ENCODE peak calls at places on chromosomes 13 and 19, in eight cellular contexts. P is SK-N-SH; T is heart left ventricle; I is BE2C; Y is H9; H is naive thymus-derived CD4-positive, alpha-beta T cell; Q is Panc1; F is body of pancreas. K is an unnamed sample.
A peak's percentile ranks its signal among the peaks of the same experiment; 100 is the strongest.

GRCh38 chr19:1401138-1401888 is at the start of gene GAMT:
- DNase-seq in P (peak; percentile 98), T (peak; percentile 79), I (peak; percentile 71), Y (no peak), H (peak; percentile 66), Q (no peak), F (peak; percentile 55), K (peak; percentile 47)

GRCh38 chr13:99393791-99394735 is 86.9 kb upstream of the GPR183 start:
- DNase-seq in P (no peak), T (no peak), I (no peak), Y (no peak), H (no peak), Q (no peak), F (no peak), K (no peak)

GRCh38 chr19:27733551-27734266 is 1479.2 kb downstream of the UQCRFS1 start:
- DNase-seq in P (no peak), T (no peak), I (no peak), Y (no peak), H (no peak), Q (no peak), F (no peak), K (no peak)

GRCh38 chr19:42471554-42472249 is 29.0 kb upstream of the CXCL17 start:
- DNase-seq in P (no peak), T (no peak), I (no peak), Y (peak; percentile 60), H (no peak), Q (no peak), F (no peak), K (no peak)

GRCh38 chr13:106003651-106004050 is 531.8 kb downstream of the EFNB2 start:
- DNase-seq in P (no peak), T (no peak), I (no peak), Y (no peak), H (no peak), Q (no peak), F (no peak), K (no peak)

GRCh38 chr19:18908917-18909619 is 10.1 kb downstream of the COPE start:
- DNase-seq in P (no peak), T (no peak), I (no peak), Y (no peak), H (no peak), Q (no peak), F (no peak), K (no peak)

GRCh38 chr19:27679905-27680304 is 1533.0 kb downstream of the UQCRFS1 start:
- DNase-seq in P (no peak), T (no peak), I (no peak), Y (peak; percentile 1), H (no peak), Q (no peak), F (no peak), K (no peak)

GRCh38 chr13:106083620-106084350 is 451.7 kb downstream of the EFNB2 start:
- DNase-seq in P (peak; percentile 18), T (no peak), I (peak; percentile 40), Y (peak; percentile 47), H (no peak), Q (no peak), F (peak; percentile 41), K (no peak)

GRCh38 chr19:20005741-20006140 is 33.6 kb downstream of the ZNF682 start:
- DNase-seq in P (no peak), T (no peak), I (no peak), Y (no peak), H (no peak), Q (no peak), F (no peak), K (no peak)
- H3K9me3 ChIP-seq in P (peaks cover 39% of the 10 kb centered on the region), T (peaks cover 35% of the 10 kb centered on the region), I (peaks cover 5% of the 10 kb centered on the region), Y (peaks cover 35% of the 10 kb centered on the region), H (no peaks in the 10 kb centered on the region), Q (peaks cover 25% of the 10 kb centered on the region), F (peaks cover 12% of the 10 kb centered on the region), K (peaks cover 22% of the 10 kb centered on the region)

DNA sequence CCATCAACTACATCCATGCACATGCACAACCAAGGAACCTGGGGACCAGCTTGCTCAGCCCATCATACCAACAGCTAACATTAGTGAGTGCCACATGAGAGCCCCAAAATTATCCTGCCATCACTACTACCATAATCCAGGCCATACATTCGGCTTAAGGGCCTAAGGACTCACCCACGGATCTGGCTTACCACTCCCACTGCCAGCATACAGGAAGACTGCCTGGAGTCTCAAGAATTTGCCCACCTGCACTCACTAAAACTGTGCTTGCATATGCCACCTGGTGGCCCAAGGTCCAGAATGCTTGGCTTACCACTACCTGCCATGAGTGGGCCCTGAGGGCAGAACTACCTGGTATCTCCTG is 1562.9 kb upstream of the PRR20A start:
- DNase-seq in P (no peak), T (no peak), I (no peak), Y (peak; percentile 64), H (no peak), Q (no peak), F (no peak), K (no peak)
- H3K4me1 ChIP-seq in P (no peaks in the 10 kb centered on the region), T (no peaks in the 10 kb centered on the region), I (no peaks in the 10 kb centered on the region), Y (no peaks in the 10 kb centered on the region), H (no peaks in the 10 kb centered on the region), Q (no peaks in the 10 kb centered on the region), F (no peaks in the 10 kb centered on the region), K (no peaks in the 10 kb centered on the region)

DNA sequence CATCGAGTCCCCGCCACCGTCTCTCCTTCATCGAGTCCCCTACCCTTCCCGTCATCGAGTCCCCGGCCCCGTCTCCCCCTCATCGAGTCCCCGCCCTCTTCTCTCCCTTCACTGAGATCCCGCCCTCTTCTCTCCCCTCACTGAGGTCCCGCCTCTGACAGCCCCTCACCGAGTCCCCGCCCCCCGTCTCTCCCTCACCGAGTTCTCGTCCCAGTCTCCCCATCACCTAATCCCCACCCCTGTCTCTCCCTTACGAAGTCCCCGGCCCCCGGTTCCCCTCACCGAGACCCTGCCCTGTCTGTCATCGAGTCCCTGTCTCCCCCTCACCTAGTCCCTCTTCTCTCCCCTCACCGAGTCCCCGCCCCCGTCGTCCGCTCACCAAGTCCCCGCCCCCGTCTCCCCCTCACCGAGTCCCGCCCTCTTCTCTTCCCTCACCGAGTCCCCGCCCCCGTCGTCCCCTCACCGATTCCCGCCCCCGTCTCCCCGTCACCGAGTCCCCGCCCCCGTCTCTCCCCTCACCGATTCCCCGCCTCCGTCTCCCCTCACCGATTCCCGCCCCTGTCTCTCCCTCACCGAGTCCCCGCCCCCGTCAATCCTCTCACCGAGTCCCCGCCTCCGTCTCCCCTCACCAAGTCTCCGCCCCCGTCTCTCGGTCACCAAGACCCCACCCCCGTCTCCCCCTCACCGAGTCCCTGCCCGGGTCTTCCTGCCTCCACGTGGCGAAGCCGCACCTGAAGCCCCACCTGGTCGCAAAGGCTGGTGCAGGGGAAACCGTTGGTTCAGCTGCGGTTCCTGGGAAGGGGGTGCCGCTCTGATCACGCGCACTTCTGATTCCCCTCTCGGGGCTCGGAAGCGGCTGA is 23.9 kb upstream of the ZNF846 start:
- DNase-seq in P (peak; percentile 92), T (peak; percentile 94), I (peak; percentile 98), Y (peak; percentile 98), H (peak; percentile 90), Q (peak; percentile 61), F (peak; percentile 90), K (peak; percentile 90)
- H3K9me3 ChIP-seq in P (no peaks in the 10 kb centered on the region), T (no peaks in the 10 kb centered on the region), I (no peaks in the 10 kb centered on the region), Y (no peaks in the 10 kb centered on the region), H (no peaks in the 10 kb centered on the region), Q (no peaks in the 10 kb centered on the region), F (no peaks in the 10 kb centered on the region), K (no peaks in the 10 kb centered on the region)

DNA sequence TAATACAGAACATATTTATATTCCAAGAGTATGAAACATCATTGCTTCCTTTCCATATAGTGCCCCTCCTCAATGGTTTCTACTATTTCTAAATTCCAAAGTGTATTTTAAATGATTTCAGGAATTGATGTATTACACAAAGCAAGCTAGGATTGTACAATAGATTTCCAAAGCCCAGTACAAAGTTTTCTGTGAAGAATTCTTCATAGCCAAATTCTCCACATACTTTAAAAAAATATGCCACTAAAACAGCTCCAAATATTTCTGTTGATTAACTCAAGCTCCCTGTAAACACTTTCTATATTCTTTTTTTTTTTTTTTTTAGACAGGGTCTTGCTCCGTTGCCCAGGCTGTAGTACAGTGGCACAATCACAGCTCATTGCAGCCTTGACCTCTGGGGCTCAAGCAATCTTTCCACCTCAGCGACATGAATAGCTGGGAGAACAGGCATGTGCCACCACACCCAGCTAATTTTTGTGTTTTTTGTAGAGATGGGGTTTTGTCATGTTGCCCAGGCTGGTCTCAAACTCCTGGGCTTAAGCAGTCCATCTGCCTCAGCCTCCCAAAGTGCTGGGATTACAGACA is 50.6 kb downstream of the ELF1 start:
- DNase-seq in P (no peak), T (no peak), I (no peak), Y (no peak), H (no peak), Q (no peak), F (no peak), K (no peak)
- H3K4me1 ChIP-seq in P (no peaks in the 10 kb centered on the region), T (peaks cover 22% of the 10 kb centered on the region), I (no peaks in the 10 kb centered on the region), Y (no peaks in the 10 kb centered on the region), H (peaks cover 84% of the 10 kb centered on the region), Q (peaks cover 3% of the 10 kb centered on the region), F (peaks cover 80% of the 10 kb centered on the region), K (peaks cover 100% of the 10 kb centered on the region)

GRCh38 chr19:52345162-52345561 is 9.1 kb downstream of the ZNF610 start:
- DNase-seq in P (no peak), T (no peak), I (no peak), Y (no peak), H (no peak), Q (no peak), F (no peak), K (no peak)

DNA sequence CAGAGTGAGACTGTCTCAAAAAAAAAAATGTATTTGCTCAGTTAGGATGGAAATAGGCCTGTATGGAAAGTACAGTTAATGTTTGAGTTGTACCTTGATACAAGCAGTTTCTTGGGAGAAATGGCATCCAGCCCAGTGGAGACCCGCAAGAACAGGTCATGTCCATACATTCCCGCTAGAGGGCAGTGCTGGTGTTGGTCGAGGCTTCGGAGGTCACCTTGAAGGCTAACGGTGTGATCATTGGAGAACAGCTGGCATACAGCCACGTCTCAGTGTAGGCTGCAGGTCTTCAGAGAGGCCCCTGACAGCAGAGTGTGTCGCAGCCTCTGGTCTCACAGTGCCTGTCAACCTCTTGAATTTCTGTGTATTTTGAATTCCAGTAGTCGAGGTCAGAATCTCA is 7.5 kb downstream of the ZNF610 start:
- DNase-seq in P (peak; percentile 74), T (no peak), I (peak; percentile 70), Y (peak; percentile 85), H (peak; percentile 46), Q (no peak), F (peak; percentile 32), K (peak; percentile 44)
- H3K9me3 ChIP-seq in P (no peaks in the 10 kb centered on the region), T (no peaks in the 10 kb centered on the region), I (no peaks in the 10 kb centered on the region), Y (no peaks in the 10 kb centered on the region), H (no peaks in the 10 kb centered on the region), Q (no peaks in the 10 kb centered on the region), F (no peaks in the 10 kb centered on the region), K (no peaks in the 10 kb centered on the region)

GRCh38 chr19:13037161-13037560 is 41.9 kb downstream of the NFIX start:
- DNase-seq in P (no peak), T (no peak), I (no peak), Y (no peak), H (no peak), Q (no peak), F (no peak), K (no peak)

GRCh38 chr19:13038306-13039210 is 43.3 kb downstream of the NFIX start:
- DNase-seq in P (no peak), T (no peak), I (no peak), Y (no peak), H (no peak), Q (no peak), F (no peak), K (no peak)

GRCh38 chr19:13039211-13039789 is 44.0 kb downstream of the NFIX start:
- DNase-seq in P (no peak), T (no peak), I (no peak), Y (no peak), H (no peak), Q (no peak), F (no peak), K (no peak)

GRCh38 chr19:13036366-13036976 is 41.2 kb downstream of the NFIX start:
- DNase-seq in P (no peak), T (no peak), I (peak; percentile 80), Y (no peak), H (no peak), Q (no peak), F (no peak), K (no peak)

GRCh38 chr19:13037718-13038117 is 42.4 kb downstream of the NFIX start:
- DNase-seq in P (no peak), T (no peak), I (no peak), Y (no peak), H (no peak), Q (no peak), F (no peak), K (no peak)
- H3K4me1 ChIP-seq in P (peaks cover 62% of the 10 kb centered on the region), T (peaks cover 90% of the 10 kb centered on the region), I (peaks cover 22% of the 10 kb centered on the region), Y (no peaks in the 10 kb centered on the region), H (no peaks in the 10 kb centered on the region), Q (peaks cover 87% of the 10 kb centered on the region), F (peaks cover 67% of the 10 kb centered on the region), K (no peaks in the 10 kb centered on the region)